ENCODE peak calls at places on chromosomes 16 and 17, in ten cellular contexts. One of them, this sample, is unnamed.

GRCh38 chr16:79047337-79047736 is 553.2 kb downstream of the MAF start:
- DNase-seq in hepatocyte: no peak
- DNase-seq in choroid plexus epithelial cell: no peak
- DNase-seq in ovary: no peak
- DNase-seq in MM.1S: peak; percentile 35
- DNase-seq in heart left ventricle: no peak
- DNase-seq in AG09309: no peak
- DNase-seq in AG10803: no peak
- DNase-seq in PC-3: peak; percentile 18
- DNase-seq in IMR-90: no peak
- DNase-seq in this sample: no peak

GRCh38 chr17:48520631-48521045 is 10.2 kb downstream of the HOXB1 start:
- DNase-seq in heart left ventricle: no peak
- DNase-seq in ovary: no peak
- DNase-seq in hepatocyte: no peak
- DNase-seq in MM.1S: no peak
- DNase-seq in AG09309: no peak
- DNase-seq in choroid plexus epithelial cell: no peak
- DNase-seq in PC-3: peak; percentile 66
- DNase-seq in IMR-90: peak; percentile 67
- DNase-seq in AG10803: peak; percentile 54
- DNase-seq in this sample: peak; percentile 68

GRCh38 chr17:64786337-64786736 is 124.2 kb upstream of the SMURF2 start:
- DNase-seq in choroid plexus epithelial cell: no peak
- DNase-seq in AG09309: no peak
- DNase-seq in IMR-90: no peak
- DNase-seq in heart left ventricle: no peak
- DNase-seq in hepatocyte: no peak
- DNase-seq in PC-3: peak; percentile 43
- DNase-seq in MM.1S: no peak
- DNase-seq in ovary: no peak
- DNase-seq in AG10803: no peak
- DNase-seq in this sample: peak; percentile 45

GRCh38 chr17:27485711-27486495 is 29.7 kb downstream of the KSR1 start:
- DNase-seq in choroid plexus epithelial cell: no peak
- DNase-seq in MM.1S: no peak
- DNase-seq in heart left ventricle: no peak
- DNase-seq in ovary: no peak
- DNase-seq in AG10803: no peak
- DNase-seq in AG09309: no peak
- DNase-seq in PC-3: no peak
- DNase-seq in hepatocyte: no peak
- DNase-seq in IMR-90: no peak
- DNase-seq in this sample: no peak

GRCh38 chr17:63930951-63931575 is 1.1 kb downstream of the CD79B start:
- DNase-seq in hepatocyte: no peak
- DNase-seq in heart left ventricle: peak; percentile 83
- DNase-seq in PC-3: no peak
- DNase-seq in AG10803: no peak
- DNase-seq in AG09309: no peak
- DNase-seq in choroid plexus epithelial cell: no peak
- DNase-seq in IMR-90: no peak
- DNase-seq in ovary: no peak
- DNase-seq in MM.1S: peak; percentile 31
- DNase-seq in this sample: peak; percentile 90

GRCh38 chr17:3916825-3917224 is 560 bp upstream of the P2RX1 start:
- DNase-seq in AG09309: no peak
- DNase-seq in MM.1S: no peak
- DNase-seq in hepatocyte: no peak
- DNase-seq in choroid plexus epithelial cell: no peak
- DNase-seq in IMR-90: no peak
- DNase-seq in PC-3: no peak
- DNase-seq in heart left ventricle: no peak
- DNase-seq in ovary: no peak
- DNase-seq in AG10803: no peak
- DNase-seq in this sample: no peak

GRCh38 chr17:29005936-29006438 is at the start of gene SEZ6:
- DNase-seq in choroid plexus epithelial cell: peak; percentile 72
- DNase-seq in AG09309: no peak
- DNase-seq in ovary: peak; percentile 84
- DNase-seq in IMR-90: peak; percentile 48
- DNase-seq in PC-3: peak; percentile 40
- DNase-seq in hepatocyte: peak; percentile 89
- DNase-seq in MM.1S: peak; percentile 68
- DNase-seq in heart left ventricle: peak; percentile 82
- DNase-seq in AG10803: peak; percentile 36
- DNase-seq in this sample: peak; percentile 98

GRCh38 chr16:12559714-12560113 is 244.0 kb downstream of the CPPED1 start:
- DNase-seq in ovary: no peak
- DNase-seq in heart left ventricle: no peak
- DNase-seq in PC-3: peak; percentile 18
- DNase-seq in AG09309: peak; percentile 5
- DNase-seq in hepatocyte: no peak
- DNase-seq in AG10803: peak; percentile 69
- DNase-seq in MM.1S: no peak
- DNase-seq in IMR-90: peak; percentile 17
- DNase-seq in choroid plexus epithelial cell: no peak
- DNase-seq in this sample: no peak

GRCh38 chr17:46962374-46962790 is 16.7 kb downstream of the RPRML start:
- DNase-seq in PC-3: peak; percentile 63
- DNase-seq in hepatocyte: no peak
- DNase-seq in AG10803: peak; percentile 92
- DNase-seq in AG09309: peak; percentile 13
- DNase-seq in IMR-90: peak; percentile 76
- DNase-seq in ovary: no peak
- DNase-seq in heart left ventricle: no peak
- DNase-seq in choroid plexus epithelial cell: peak; percentile 47
- DNase-seq in MM.1S: no peak
- DNase-seq in this sample: no peak

GRCh38 chr17:50423553-50424159 is 2.4 kb upstream of the ACSF2 start:
- DNase-seq in AG09309: peak; percentile 61
- DNase-seq in hepatocyte: peak; percentile 45
- DNase-seq in choroid plexus epithelial cell: peak; percentile 62
- DNase-seq in ovary: peak; percentile 39
- DNase-seq in PC-3: peak; percentile 99
- DNase-seq in heart left ventricle: peak; percentile 39
- DNase-seq in AG10803: peak; percentile 93
- DNase-seq in MM.1S: no peak
- DNase-seq in IMR-90: peak; percentile 91
- DNase-seq in this sample: no peak

DNA sequence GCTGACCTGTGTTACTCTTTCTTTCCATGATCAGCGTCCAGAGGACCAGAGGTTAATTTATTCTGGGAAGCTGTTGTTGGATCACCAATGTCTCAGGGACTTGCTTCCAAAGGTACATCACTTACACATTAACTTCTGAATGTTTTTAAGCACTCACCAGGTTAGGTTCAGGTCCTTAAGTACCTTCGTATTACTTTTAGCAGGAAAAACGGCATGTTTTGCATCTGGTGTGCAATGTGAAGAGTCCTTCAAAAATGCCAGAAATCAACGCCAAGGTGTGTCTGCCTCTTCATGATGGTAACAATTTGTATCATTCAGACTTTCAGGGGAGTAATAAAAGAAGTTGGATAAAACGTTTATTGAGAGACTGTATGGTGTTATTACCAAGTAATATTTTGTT is 3.3 kb downstream of the HERPUD1 start:
- DNase-seq in ovary: no peak
- DNase-seq in AG10803: no peak
- DNase-seq in AG09309: no peak
- DNase-seq in MM.1S: no peak
- DNase-seq in choroid plexus epithelial cell: no peak
- DNase-seq in hepatocyte: no peak
- DNase-seq in heart left ventricle: no peak
- DNase-seq in IMR-90: no peak
- DNase-seq in PC-3: no peak
- DNase-seq in this sample: no peak
- H3K4me3 ChIP-seq in ovary: peak overlapping the region; percentile 95
- H3K4me3 ChIP-seq in AG10803: peak overlapping the region; percentile 98
- H3K4me3 ChIP-seq in AG09309: peak overlapping the region; percentile 91
- H3K4me3 ChIP-seq in MM.1S: peak overlapping the region; percentile 95
- H3K4me3 ChIP-seq in choroid plexus epithelial cell: peak overlapping the region; percentile 99
- H3K4me3 ChIP-seq in hepatocyte: no peak overlapping the region
- H3K4me3 ChIP-seq in heart left ventricle: peak overlapping the region; percentile 77
- H3K4me3 ChIP-seq in IMR-90: no peak overlapping the region
- H3K4me3 ChIP-seq in PC-3: no peak overlapping the region
- H3K4me3 ChIP-seq in this sample: peak overlapping the region; percentile 91

GRCh38 chr17:80826955-80827645 is 164.5 kb upstream of the CHMP6 start:
- DNase-seq in PC-3: peak; percentile 96
- DNase-seq in AG09309: peak; percentile 94
- DNase-seq in hepatocyte: peak; percentile 50
- DNase-seq in AG10803: peak; percentile 96
- DNase-seq in IMR-90: peak; percentile 99
- DNase-seq in choroid plexus epithelial cell: peak; percentile 95
- DNase-seq in heart left ventricle: no peak
- DNase-seq in MM.1S: no peak
- DNase-seq in ovary: no peak
- DNase-seq in this sample: peak; percentile 83
- TF ChIP-seq CTCF in PC-3: no peak
- TF ChIP-seq CTCF in AG09309: no peak
- TF ChIP-seq CTCF in hepatocyte: no peak
- TF ChIP-seq CTCF in AG10803: peak; percentile 42
- TF ChIP-seq CTCF in IMR-90: peak; percentile 38
- TF ChIP-seq CTCF in choroid plexus epithelial cell: peak; percentile 41
- TF ChIP-seq CTCF in heart left ventricle: no peak
- TF ChIP-seq CTCF in MM.1S: no peak
- TF ChIP-seq CTCF in ovary: no peak
- TF ChIP-seq CTCF in this sample: no peak

DNA sequence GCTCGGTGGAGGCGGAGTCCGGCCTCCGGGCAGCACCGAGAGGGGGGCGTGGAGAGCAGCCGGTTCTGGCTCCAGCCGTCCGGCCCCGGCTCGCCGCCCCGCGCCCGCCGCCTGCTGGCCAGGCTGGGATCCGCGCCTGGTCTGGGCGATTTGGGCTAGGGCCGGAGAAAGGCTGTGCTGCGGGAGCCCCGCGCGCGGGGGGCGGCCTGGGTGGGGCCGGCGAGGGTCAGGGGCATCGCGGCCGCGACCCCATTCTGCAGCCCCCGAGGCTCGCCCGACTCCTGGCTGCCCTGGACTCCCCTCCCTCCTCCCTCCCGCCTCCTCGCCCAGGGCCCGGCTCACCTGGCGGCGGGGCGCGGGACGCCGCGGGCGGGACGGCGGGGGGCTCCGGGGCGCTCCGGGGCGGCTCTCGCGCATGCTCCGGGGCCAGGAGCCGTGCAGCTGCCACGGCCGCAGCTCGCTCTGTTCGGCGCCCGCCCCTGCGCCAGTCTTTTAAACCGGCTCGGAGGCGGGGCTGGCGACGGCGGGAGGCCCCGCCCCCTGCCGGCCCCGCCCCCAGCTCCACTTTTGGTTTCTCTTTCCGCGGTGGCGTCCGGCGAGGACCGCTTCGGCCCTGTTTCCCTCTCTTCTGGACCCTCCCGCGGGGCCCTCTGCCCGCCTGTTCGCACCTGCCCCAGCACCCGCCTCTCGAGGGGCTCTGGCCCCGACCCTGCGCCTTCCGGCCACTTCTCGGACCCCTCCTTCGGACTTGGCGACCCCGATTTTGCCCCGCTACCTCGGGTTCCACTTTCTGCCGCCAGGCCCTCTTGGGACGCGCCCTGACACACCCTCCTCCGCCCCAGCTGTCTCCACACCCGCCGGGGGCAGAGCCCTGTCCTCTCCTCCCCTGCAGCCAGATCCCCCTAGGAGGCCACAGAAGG is at the start of gene SOCS1:
- DNase-seq in AG09309: peak; percentile 42
- DNase-seq in AG10803: peak; percentile 80
- DNase-seq in heart left ventricle: peak; percentile 89
- DNase-seq in PC-3: peak; percentile 82
- DNase-seq in ovary: peak; percentile 93
- DNase-seq in IMR-90: peak; percentile 84
- DNase-seq in MM.1S: peak; percentile 91
- DNase-seq in hepatocyte: peak; percentile 95
- DNase-seq in choroid plexus epithelial cell: peak; percentile 90
- DNase-seq in this sample: peak; percentile 96
- H3K4me3 ChIP-seq in AG09309: peak within 1 kb of the TSS; percentile 63
- H3K4me3 ChIP-seq in AG10803: peak within 1 kb of the TSS; percentile 77
- H3K4me3 ChIP-seq in heart left ventricle: peak within 1 kb of the TSS; percentile 83
- H3K4me3 ChIP-seq in PC-3: peak within 1 kb of the TSS; percentile 82
- H3K4me3 ChIP-seq in ovary: peak within 1 kb of the TSS; percentile 87
- H3K4me3 ChIP-seq in IMR-90: peak within 1 kb of the TSS; percentile 87
- H3K4me3 ChIP-seq in MM.1S: peak within 1 kb of the TSS; percentile 87
- H3K4me3 ChIP-seq in hepatocyte: peak within 1 kb of the TSS; percentile 99
- H3K4me3 ChIP-seq in choroid plexus epithelial cell: peak within 1 kb of the TSS; percentile 84
- H3K4me3 ChIP-seq in this sample: peak within 1 kb of the TSS; percentile 83

GRCh38 chr17:80960037-80960796 is 31.4 kb upstream of the CHMP6 start:
- DNase-seq in MM.1S: no peak
- DNase-seq in PC-3: no peak
- DNase-seq in hepatocyte: no peak
- DNase-seq in choroid plexus epithelial cell: no peak
- DNase-seq in IMR-90: no peak
- DNase-seq in ovary: no peak
- DNase-seq in AG10803: no peak
- DNase-seq in heart left ventricle: peak; percentile 25
- DNase-seq in AG09309: no peak
- DNase-seq in this sample: no peak

GRCh38 chr17:80961931-80962330 is 29.7 kb upstream of the CHMP6 start:
- DNase-seq in heart left ventricle: no peak
- DNase-seq in MM.1S: no peak
- DNase-seq in AG10803: no peak
- DNase-seq in choroid plexus epithelial cell: no peak
- DNase-seq in hepatocyte: no peak
- DNase-seq in AG09309: no peak
- DNase-seq in ovary: no peak
- DNase-seq in PC-3: no peak
- DNase-seq in IMR-90: no peak
- DNase-seq in this sample: no peak

GRCh38 chr17:80962356-80963329 is 29.0 kb upstream of the CHMP6 start:
- DNase-seq in MM.1S: no peak
- DNase-seq in AG09309: no peak
- DNase-seq in IMR-90: no peak
- DNase-seq in ovary: no peak
- DNase-seq in AG10803: no peak
- DNase-seq in hepatocyte: no peak
- DNase-seq in PC-3: no peak
- DNase-seq in heart left ventricle: no peak
- DNase-seq in choroid plexus epithelial cell: no peak
- DNase-seq in this sample: no peak

GRCh38 chr17:80960797-80961452 is 30.7 kb upstream of the CHMP6 start:
- DNase-seq in ovary: peak; percentile 35
- DNase-seq in heart left ventricle: no peak
- DNase-seq in hepatocyte: no peak
- DNase-seq in IMR-90: no peak
- DNase-seq in AG09309: no peak
- DNase-seq in AG10803: no peak
- DNase-seq in choroid plexus epithelial cell: no peak
- DNase-seq in MM.1S: no peak
- DNase-seq in PC-3: no peak
- DNase-seq in this sample: no peak

DNA sequence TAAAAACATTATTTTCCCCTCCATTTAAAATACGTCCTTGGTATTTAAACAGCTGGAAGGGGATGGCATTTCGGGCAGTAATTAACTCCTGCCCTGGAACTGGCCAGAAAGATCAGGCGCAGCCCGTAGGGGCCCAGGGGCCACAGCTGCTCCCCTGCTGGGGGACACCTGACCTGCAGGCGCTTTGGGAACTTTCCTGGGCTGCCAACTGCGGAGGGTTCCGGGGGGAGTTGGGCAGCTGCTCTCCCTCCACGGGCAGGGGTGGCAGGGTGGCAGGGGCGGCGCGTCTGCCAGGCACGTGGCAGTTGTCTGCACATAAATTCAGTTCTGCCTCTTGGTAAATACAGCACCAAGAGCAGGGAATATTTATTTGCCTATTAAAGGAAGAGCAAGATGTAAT is 30.1 kb upstream of the CHMP6 start:
- DNase-seq in MM.1S: no peak
- DNase-seq in IMR-90: no peak
- DNase-seq in choroid plexus epithelial cell: no peak
- DNase-seq in AG10803: no peak
- DNase-seq in ovary: no peak
- DNase-seq in hepatocyte: no peak
- DNase-seq in heart left ventricle: no peak
- DNase-seq in AG09309: no peak
- DNase-seq in PC-3: no peak
- DNase-seq in this sample: no peak
- TF ChIP-seq CTCF in MM.1S: no peak
- TF ChIP-seq CTCF in IMR-90: peak; percentile 1
- TF ChIP-seq CTCF in choroid plexus epithelial cell: no peak
- TF ChIP-seq CTCF in AG10803: no peak
- TF ChIP-seq CTCF in ovary: no peak
- TF ChIP-seq CTCF in hepatocyte: no peak
- TF ChIP-seq CTCF in heart left ventricle: no peak
- TF ChIP-seq CTCF in AG09309: no peak
- TF ChIP-seq CTCF in PC-3: no peak
- TF ChIP-seq CTCF in this sample: peak; percentile 41